ENCODE peak calls at places on chromosomes 2 and 18, in four cellular contexts. One of them, this sample, is unnamed.

GRCh38 chr18:79792988-79793355 is 4.8 kb upstream of the KCNG2 start:
- DNase-seq in ovary: no peak
- DNase-seq in COR-L47: no peak
- DNase-seq in progenitor cell of endocrine pancreas: no peak
- DNase-seq in this sample: no peak

GRCh38 chr2:65639156-65639876 is 206.9 kb upstream of the SPRED2 start:
- DNase-seq in ovary: no peak
- DNase-seq in COR-L47: peak
- DNase-seq in progenitor cell of endocrine pancreas: no peak
- DNase-seq in this sample: no peak

GRCh38 chr2:83949361-83949760 is 509.7 kb downstream of the SUCLG1 start:
- DNase-seq in ovary: no peak
- DNase-seq in COR-L47: no peak
- DNase-seq in progenitor cell of endocrine pancreas: no peak
- DNase-seq in this sample: no peak

GRCh38 chr18:14978962-14979535 is 231.1 kb downstream of the ANKRD30B start:
- DNase-seq in ovary: no peak
- DNase-seq in COR-L47: peak
- DNase-seq in progenitor cell of endocrine pancreas: no peak
- DNase-seq in this sample: no peak

GRCh38 chr2:52343010-52343409 is 1311.1 kb upstream of the NRXN1 start:
- DNase-seq in ovary: no peak
- DNase-seq in COR-L47: no peak
- DNase-seq in progenitor cell of endocrine pancreas: no peak
- DNase-seq in this sample: no peak

GRCh38 chr2:110864721-110865120 is 132.3 kb downstream of the ACOXL start:
- DNase-seq in ovary: no peak
- DNase-seq in COR-L47: no peak
- DNase-seq in progenitor cell of endocrine pancreas: no peak
- DNase-seq in this sample: no peak

GRCh38 chr2:189954989-189955388 is 107.5 kb downstream of the MSTN start:
- DNase-seq in ovary: no peak
- DNase-seq in COR-L47: no peak
- DNase-seq in progenitor cell of endocrine pancreas: no peak
- DNase-seq in this sample: no peak

GRCh38 chr18:6940451-6940970 is 177.1 kb downstream of the LAMA1 start:
- DNase-seq in ovary: no peak
- DNase-seq in COR-L47: no peak
- DNase-seq in progenitor cell of endocrine pancreas: no peak
- DNase-seq in this sample: no peak

GRCh38 chr2:45009928-45010705 is 865 bp upstream of the SIX2 start:
- DNase-seq in ovary: no peak
- DNase-seq in COR-L47: peak
- DNase-seq in progenitor cell of endocrine pancreas: no peak
- DNase-seq in this sample: no peak

GRCh38 chr2:18346364-18346763 is 214.1 kb downstream of the RDH14 start:
- DNase-seq in ovary: no peak
- DNase-seq in COR-L47: no peak
- DNase-seq in progenitor cell of endocrine pancreas: no peak
- DNase-seq in this sample: peak

GRCh38 chr2:148048475-148049221 is 27.8 kb downstream of the MBD5 start:
- DNase-seq in ovary: no peak
- DNase-seq in COR-L47: no peak
- DNase-seq in progenitor cell of endocrine pancreas: no peak
- DNase-seq in this sample: no peak

GRCh38 chr2:181790716-181791649 is 100.5 kb upstream of the ITPRID2 start:
- DNase-seq in ovary: no peak
- DNase-seq in COR-L47: no peak
- DNase-seq in progenitor cell of endocrine pancreas: no peak
- DNase-seq in this sample: no peak

GRCh38 chr2:236967499-236967783 is 118.2 kb upstream of the COPS8 start:
- DNase-seq in ovary: no peak
- DNase-seq in COR-L47: no peak
- DNase-seq in progenitor cell of endocrine pancreas: no peak
- DNase-seq in this sample: no peak

GRCh38 chr18:78506031-78506461 is 473.6 kb upstream of the SALL3 start:
- DNase-seq in ovary: no peak
- DNase-seq in COR-L47: no peak
- DNase-seq in progenitor cell of endocrine pancreas: peak
- DNase-seq in this sample: no peak

GRCh38 chr18:70423120-70423519 is 134.3 kb downstream of the SOCS6 start:
- DNase-seq in ovary: no peak
- DNase-seq in COR-L47: no peak
- DNase-seq in progenitor cell of endocrine pancreas: no peak
- DNase-seq in this sample: no peak

GRCh38 chr2:27489118-27489497 is 435 bp downstream of the IFT172 start:
- DNase-seq in ovary: peak
- DNase-seq in COR-L47: peak
- DNase-seq in progenitor cell of endocrine pancreas: no peak
- DNase-seq in this sample: no peak

GRCh38 chr2:113406114-113406513 is 31.4 kb upstream of the ZNG1B start:
- DNase-seq in ovary: no peak
- DNase-seq in COR-L47: no peak
- DNase-seq in progenitor cell of endocrine pancreas: no peak
- DNase-seq in this sample: no peak

GRCh38 chr2:223050900-223051299 is 1.1 kb upstream of the KCNE4 start:
- DNase-seq in ovary: no peak
- DNase-seq in COR-L47: no peak
- DNase-seq in progenitor cell of endocrine pancreas: no peak
- DNase-seq in this sample: no peak

GRCh38 chr2:54009549-54009948 is 38.8 kb upstream of the PSME4 start:
- DNase-seq in ovary: no peak
- DNase-seq in COR-L47: no peak
- DNase-seq in progenitor cell of endocrine pancreas: no peak
- DNase-seq in this sample: no peak

GRCh38 chr2:18701981-18702380 is 112.6 kb upstream of the NT5C1B start:
- DNase-seq in ovary: no peak
- DNase-seq in COR-L47: no peak
- DNase-seq in progenitor cell of endocrine pancreas: no peak
- DNase-seq in this sample: no peak

GRCh38 chr2:85158559-85159273 is 25.5 kb downstream of the TCF7L1 start:
- DNase-seq in ovary: no peak
- DNase-seq in COR-L47: no peak
- DNase-seq in progenitor cell of endocrine pancreas: no peak
- DNase-seq in this sample: no peak

GRCh38 chr2:106572541-106573148 is 85.5 kb downstream of the CD8B2 start:
- DNase-seq in ovary: no peak
- DNase-seq in COR-L47: peak
- DNase-seq in progenitor cell of endocrine pancreas: no peak
- DNase-seq in this sample: no peak

This sample was measured in NCI-H1092.